ENCODE peak calls at places on chromosomes 3 and 15, in five cellular contexts. L is A549, N is GM12865, T is lung, E is AG10803. B is an unnamed sample.

GRCh38 chr3:174439621-174440349 is 419.3 kb upstream of the NAALADL2 start:
- DNase-seq in E (peak; percentile 100), N (no peak), L (peak; percentile 58), T (peak; percentile 50), B (peak; percentile 99)

GRCh38 chr15:80182611-80183210 is 29.9 kb downstream of the FAH start:
- DNase-seq in N (no peak), T (no peak), E (peak; percentile 87), L (no peak), B (peak; percentile 61)

GRCh38 chr3:127320529-127321121 is 32.8 kb upstream of the PRR20G start:
- DNase-seq in L (no peak), N (no peak), E (no peak), T (no peak), B (no peak)

GRCh38 chr3:20054549-20054987 is 14.3 kb downstream of the KAT2B start:
- DNase-seq in T (peak; percentile 75), N (peak; percentile 84), L (peak; percentile 94), E (peak; percentile 90), B (peak; percentile 82)

GRCh38 chr3:143358793-143359491 is 239.4 kb downstream of the CHST2 start:
- DNase-seq in L (no peak), E (no peak), T (no peak), N (no peak), B (no peak)

GRCh38 chr15:64930778-64931240 is 19.1 kb downstream of the ANKDD1A start:
- DNase-seq in N (peak; percentile 56), L (peak; percentile 31), T (no peak), E (peak; percentile 16), B (no peak)

GRCh38 chr3:27533718-27534578 is 49.8 kb upstream of the SLC4A7 start:
- DNase-seq in N (peak; percentile 79), E (peak; percentile 99), L (peak; percentile 98), T (peak; percentile 51), B (peak; percentile 100)

GRCh38 chr15:71545223-71545760 is 265.1 kb upstream of the NR2E3 start:
- DNase-seq in T (no peak), N (no peak), E (peak; percentile 30), L (no peak), B (no peak)

GRCh38 chr15:70258369-70259029 is 160.8 kb upstream of the TLE3 start:
- DNase-seq in L (no peak), N (peak; percentile 53), T (no peak), E (no peak), B (no peak)

GRCh38 chr3:186220886-186221285 is 112.0 kb upstream of the ETV5 start:
- DNase-seq in E (no peak), N (no peak), T (no peak), L (no peak), B (no peak)

GRCh38 chr3:149820183-149820582 is 7.2 kb downstream of the RNF13 start:
- DNase-seq in L (no peak), E (no peak), T (no peak), N (no peak), B (peak; percentile 9)

GRCh38 chr15:41926184-41927056 is 32.6 kb upstream of the SPTBN5 start:
- DNase-seq in E (peak; percentile 51), N (no peak), T (no peak), L (no peak), B (no peak)

GRCh38 chr15:26890988-26891387 is 24.1 kb downstream of the GABRA5 start:
- DNase-seq in E (no peak), L (no peak), N (no peak), T (no peak), B (no peak)

GRCh38 chr15:26892678-26893077 is 25.8 kb downstream of the GABRA5 start:
- DNase-seq in N (no peak), L (no peak), T (no peak), E (no peak), B (no peak)

GRCh38 chr15:26892119-26892518 is 25.3 kb downstream of the GABRA5 start:
- DNase-seq in N (no peak), L (no peak), E (no peak), T (no peak), B (no peak)

GRCh38 chr15:26890451-26890850 is 23.6 kb downstream of the GABRA5 start:
- DNase-seq in E (no peak), N (no peak), T (no peak), L (no peak), B (no peak)

DNA sequence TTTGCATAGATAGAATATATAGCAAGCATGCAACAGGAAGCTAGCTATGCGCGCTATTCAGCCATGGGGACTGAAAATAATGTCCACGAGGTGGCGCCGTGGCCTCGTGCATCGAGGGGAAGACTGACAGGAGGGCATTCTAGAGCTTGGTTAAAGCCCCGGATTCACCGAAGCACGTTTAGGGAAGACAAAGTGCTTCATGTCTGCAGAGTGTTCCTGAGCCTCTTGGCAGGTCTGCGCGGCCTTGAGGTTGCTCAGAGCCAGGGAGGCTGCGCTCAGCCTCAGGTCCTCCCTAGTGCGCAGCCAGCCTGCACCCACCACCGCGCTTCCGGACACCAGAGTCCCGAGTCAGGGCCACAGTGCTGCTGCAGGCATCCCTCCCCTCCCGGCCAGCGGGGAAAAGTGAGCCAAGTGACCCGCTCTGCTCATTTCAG is 24.6 kb downstream of the GABRA5 start:
- DNase-seq in N (peak; percentile 51), T (peak; percentile 52), E (peak; percentile 67), L (peak; percentile 70), B (peak; percentile 4)
- TF ChIP-seq CTCF in N (peak; percentile 42), T (peak; percentile 26), E (peak; percentile 79), L (peak; percentile 63), B (peak; percentile 86)

GRCh38 chr3:178443634-178444033 is 92.6 kb upstream of the KCNMB2 start:
- DNase-seq in L (no peak), E (peak; percentile 30), T (no peak), N (peak; percentile 42), B (no peak)
- TF ChIP-seq CTCF in L (no peak), E (peak; percentile 44), T (no peak), N (no peak), B (no peak)

DNA sequence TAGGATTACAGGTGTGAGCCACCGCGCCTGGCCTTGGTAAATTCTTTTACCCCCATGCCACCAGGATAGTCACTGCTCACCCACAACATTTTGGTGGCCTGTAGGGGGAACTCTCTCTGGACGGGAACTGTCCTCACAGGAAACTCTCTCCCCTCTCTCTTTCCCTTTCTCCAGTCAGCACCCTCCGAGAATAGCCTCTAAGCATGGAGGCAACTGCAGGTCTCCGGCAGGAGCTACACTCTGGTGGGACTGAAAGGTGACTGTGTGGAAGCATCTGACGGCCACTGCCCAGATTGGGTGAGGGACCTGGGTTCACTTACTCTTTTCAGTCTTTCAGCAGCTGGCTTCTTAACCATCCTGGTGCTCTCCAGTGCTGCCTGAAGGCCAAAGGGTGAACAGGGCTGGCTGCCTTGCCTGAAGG is 21.3 kb downstream of the TRANK1 start:
- DNase-seq in E (no peak), T (no peak), N (no peak), L (peak; percentile 24), B (no peak)
- TF ChIP-seq CTCF in E (peak; percentile 27), T (no peak), N (no peak), L (peak; percentile 17), B (no peak)

DNA sequence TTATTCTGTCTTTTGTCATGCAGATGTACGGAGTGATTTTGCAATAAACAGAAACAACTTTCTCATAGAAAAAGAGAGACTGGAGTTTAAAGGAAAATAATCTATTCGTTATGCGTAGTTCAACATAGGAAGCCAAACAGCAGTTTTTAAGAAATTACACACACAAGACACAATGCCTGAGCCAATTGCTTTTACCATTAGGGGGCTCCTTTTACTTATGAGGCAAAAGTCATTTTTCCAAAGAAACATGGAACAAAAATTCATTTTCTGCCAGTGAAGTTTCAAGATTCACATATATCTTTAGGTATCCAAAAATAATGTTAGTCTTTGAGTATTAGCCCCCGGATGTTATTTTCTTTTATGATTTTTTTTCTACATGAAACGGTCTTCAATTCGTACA is 10.7 kb downstream of the CNTN6 start:
- DNase-seq in L (no peak), N (no peak), E (no peak), T (no peak), B (no peak)
- TF ChIP-seq CTCF in L (no peak), N (no peak), E (peak; percentile 23), T (no peak), B (no peak)

GRCh38 chr3:185153861-185154629 is 1.2 kb upstream of the C3orf70 start:
- DNase-seq in T (no peak), E (no peak), L (no peak), N (no peak), B (no peak)
- TF ChIP-seq CTCF in T (no peak), E (no peak), L (no peak), N (no peak), B (no peak)